ENCODE peak calls at places on chromosomes 7 and 10, in seven cellular contexts. F is prostate gland, P is H1, Y is mesendoderm, B is OCI-LY7, Q is Peyer's patch, V is kidney. T is an unnamed sample. For H3K4me1, the result is how much of the 10 kb centered on the place peaks cover.

GRCh38 chr10:113094114-113094486 is 144.1 kb downstream of the TCF7L2 start:
- DNase-seq in P (no peak), Q (no peak), F (no peak), V (no peak), B (peak), Y (no peak), T (peak)

GRCh38 chr10:72250666-72251065 is 23.1 kb upstream of the DDIT4 start:
- DNase-seq in V (peak), F (peak), Y (no peak), P (no peak), B (no peak), Q (peak), T (no peak)

GRCh38 chr7:41292457-41292856 is 410.4 kb downstream of the INHBA start:
- DNase-seq in Y (no peak), B (no peak), Q (no peak), P (no peak), V (no peak), F (no peak), T (no peak)

GRCh38 chr7:2510909-2511768 is 8.4 kb upstream of the LFNG start:
- DNase-seq in F (peak), V (no peak), Q (peak), Y (no peak), B (peak), P (no peak), T (peak)

GRCh38 chr7:95045236-95045923 is 138.0 kb downstream of the PPP1R9A start:
- DNase-seq in P (peak), F (no peak), Q (no peak), Y (peak), V (no peak), B (peak), T (no peak)

GRCh38 chr10:50293508-50294320 is 42.4 kb upstream of the ASAH2 start:
- DNase-seq in F (no peak), Y (no peak), B (no peak), V (no peak), P (no peak), Q (no peak), T (no peak)

GRCh38 chr7:106117767-106118544 is 5.8 kb upstream of the SYPL1 start:
- DNase-seq in Y (no peak), P (no peak), F (no peak), B (no peak), V (no peak), Q (no peak), T (no peak)

GRCh38 chr7:82179311-82179710 is 264.3 kb downstream of the CACNA2D1 start:
- DNase-seq in B (no peak), V (no peak), F (no peak), Q (no peak), Y (peak), P (no peak), T (no peak)

GRCh38 chr7:150937848-150938561 is 40.1 kb downstream of the KCNH2 start:
- DNase-seq in Q (peak), V (peak), Y (peak), P (no peak), B (no peak), F (no peak), T (peak)

GRCh38 chr7:155975490-155975889 is 163.2 kb upstream of the SHH start:
- DNase-seq in Q (peak), V (peak), P (no peak), B (no peak), F (no peak), Y (no peak), T (no peak)

GRCh38 chr10:59177031-59177861 is 803 bp downstream of the PHYHIPL start:
- DNase-seq in V (peak), B (no peak), P (no peak), F (peak), Q (peak), Y (peak), T (no peak)

GRCh38 chr7:45514944-45515343 is 59.2 kb upstream of the ADCY1 start:
- DNase-seq in V (no peak), Y (peak), F (no peak), P (no peak), Q (no peak), B (no peak), T (no peak)

GRCh38 chr10:24234784-24235183 is 25.8 kb downstream of the KIAA1217 start:
- DNase-seq in B (no peak), V (no peak), F (no peak), Q (no peak), P (no peak), Y (no peak), T (no peak)

GRCh38 chr7:121557034-121557892 is 161.2 kb upstream of the FAM3C start:
- DNase-seq in B (no peak), Y (no peak), P (no peak), F (no peak), Q (no peak), V (no peak), T (no peak)

GRCh38 chr7:44607141-44608068 is 978 bp downstream of the OGDH start:
- DNase-seq in Y (no peak), Q (no peak), P (no peak), F (no peak), B (no peak), V (no peak), T (no peak)

GRCh38 chr7:52500796-52501195 is 534.6 kb upstream of the POM121L12 start:
- DNase-seq in Q (no peak), P (no peak), B (no peak), F (no peak), V (no peak), Y (no peak), T (no peak)

DNA sequence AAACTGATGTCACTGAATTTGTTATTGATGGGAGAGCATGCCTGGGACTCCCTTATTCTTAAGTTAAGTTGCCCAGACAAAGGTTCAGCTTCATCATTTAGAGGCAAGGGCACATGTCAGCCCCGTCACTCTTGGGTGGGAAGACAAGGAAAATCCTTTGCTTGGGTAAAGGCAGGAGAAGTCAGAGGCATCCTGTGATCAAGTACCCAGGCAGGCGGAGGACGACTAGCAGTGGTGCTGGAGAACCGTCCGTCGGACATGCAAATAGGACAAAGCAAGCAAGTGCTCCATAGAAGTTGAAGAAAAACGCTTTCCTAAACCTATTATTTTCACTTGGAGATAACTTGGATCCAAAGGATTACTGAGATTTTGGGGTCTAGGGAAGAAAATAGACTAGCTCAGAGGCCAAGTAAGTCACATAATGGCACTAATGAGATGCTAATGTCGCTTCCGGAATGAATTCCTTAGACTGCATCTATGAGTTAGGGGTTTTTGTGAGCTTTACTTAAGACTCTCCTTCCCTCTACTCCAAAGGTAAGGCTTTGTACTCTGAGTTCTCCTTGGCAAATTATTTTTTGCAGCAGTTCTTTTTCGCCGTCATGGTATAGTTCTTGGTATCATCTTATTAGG is 143.8 kb upstream of the KLF14 start:
- DNase-seq in B (no peak), P (no peak), F (no peak), V (no peak), Q (no peak), Y (no peak), T (no peak)
- H3K4me1 ChIP-seq in B (under half), P (under half), F (under half), V (under half), Q (under half), Y (under half), T (under half)

GRCh38 chr10:125062244-125063208 is 97.8 kb downstream of the CTBP2 start:
- DNase-seq in Y (no peak), Q (no peak), F (no peak), P (no peak), B (no peak), V (peak), T (no peak)

GRCh38 chr10:125060851-125061556 is 99.4 kb downstream of the CTBP2 start:
- DNase-seq in F (peak), B (peak), Y (peak), Q (peak), P (peak), V (peak), T (peak)

GRCh38 chr10:125060038-125060437 is 100.3 kb downstream of the CTBP2 start:
- DNase-seq in Y (no peak), P (no peak), B (no peak), F (no peak), V (no peak), Q (no peak), T (no peak)

GRCh38 chr10:125061557-125062243 is 98.7 kb downstream of the CTBP2 start:
- DNase-seq in F (no peak), Y (no peak), V (peak), B (peak), Q (no peak), P (no peak), T (no peak)

DNA sequence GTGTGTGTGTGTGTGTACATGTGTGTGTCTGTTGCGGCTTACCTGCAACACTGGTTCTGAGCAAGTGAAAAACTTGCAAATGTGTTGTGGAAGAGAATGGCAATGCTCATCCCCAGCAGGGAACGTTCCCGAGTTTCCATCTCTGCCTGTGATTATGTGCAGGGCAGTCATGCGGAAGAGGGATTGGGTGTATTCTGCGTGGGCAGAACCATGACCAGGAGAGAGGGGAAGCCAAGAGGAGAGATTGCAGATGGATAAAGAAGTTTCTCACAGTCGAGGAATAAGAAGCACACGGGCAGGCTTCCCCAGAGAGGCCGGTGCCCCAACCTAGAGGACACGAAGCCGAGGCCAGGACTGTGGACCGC is 99.9 kb downstream of the CTBP2 start:
- DNase-seq in P (no peak), V (no peak), B (no peak), F (peak), Y (no peak), Q (no peak), T (no peak)
- H3K4me1 ChIP-seq in P (under half), V (half or more), B (half or more), F (half or more), Y (under half), Q (under half), T (under half)

GRCh38 chr10:6927001-6927400 is 346.9 kb upstream of the PRKCQ start:
- DNase-seq in F (no peak), Q (no peak), Y (no peak), B (no peak), P (no peak), V (no peak), T (no peak)

GRCh38 chr10:6929157-6929830 is 349.2 kb upstream of the PRKCQ start:
- DNase-seq in B (peak), Y (no peak), Q (no peak), V (no peak), F (no peak), P (no peak), T (peak)

GRCh38 chr10:6924166-6924565 is 344.1 kb upstream of the PRKCQ start:
- DNase-seq in P (no peak), F (no peak), Q (no peak), Y (no peak), B (no peak), V (no peak), T (no peak)

DNA sequence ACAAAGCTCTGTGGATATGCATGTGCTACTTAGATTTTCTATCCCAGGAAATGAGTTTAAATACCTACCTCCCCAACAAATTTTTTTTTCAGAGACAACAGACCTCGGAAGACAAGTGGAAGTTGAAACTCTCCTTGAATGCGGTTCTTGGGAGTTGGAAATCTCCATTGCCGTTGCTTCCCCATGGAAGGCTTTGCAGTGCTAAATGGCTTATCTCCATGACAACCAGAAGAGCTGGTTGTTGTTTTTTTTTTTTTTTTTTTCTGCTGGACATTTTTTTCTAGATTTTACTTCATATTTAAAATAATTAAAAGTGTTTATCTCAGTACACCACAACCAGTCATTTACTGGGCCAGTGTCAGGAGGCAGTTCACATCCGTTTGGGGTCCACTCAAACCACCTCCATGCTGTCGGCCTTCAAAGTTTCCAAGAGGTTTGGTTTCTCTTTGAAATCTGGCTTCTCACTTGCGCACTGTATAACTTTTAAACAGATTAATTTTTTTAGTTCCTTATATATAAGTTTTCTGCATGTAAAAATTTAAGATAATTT is 348.5 kb upstream of the PRKCQ start:
- DNase-seq in V (no peak), F (no peak), B (no peak), Y (peak), Q (no peak), P (no peak), T (no peak)
- H3K4me1 ChIP-seq in V (under half), F (under half), B (half or more), Y (under half), Q (under half), P (under half), T (half or more)

GRCh38 chr10:33276282-33276923 is 58.1 kb downstream of the NRP1 start:
- DNase-seq in B (no peak), P (no peak), F (no peak), Q (no peak), V (no peak), Y (no peak), T (no peak)

GRCh38 chr10:33280217-33280616 is 54.2 kb downstream of the NRP1 start:
- DNase-seq in F (no peak), Q (no peak), V (no peak), P (no peak), Y (no peak), B (no peak), T (no peak)

GRCh38 chr10:33279276-33279675 is 55.2 kb downstream of the NRP1 start:
- DNase-seq in B (no peak), Y (peak), V (no peak), F (no peak), Q (no peak), P (no peak), T (no peak)

GRCh38 chr10:33277135-33277536 is 57.3 kb downstream of the NRP1 start:
- DNase-seq in Q (peak), B (no peak), P (no peak), Y (no peak), V (peak), F (no peak), T (no peak)

GRCh38 chr10:33279791-33280190 is 54.7 kb downstream of the NRP1 start:
- DNase-seq in P (no peak), Q (no peak), B (no peak), V (no peak), Y (no peak), F (no peak), T (no peak)
- H3K4me1 ChIP-seq in P (under half), Q (under half), B (under half), V (under half), Y (under half), F (under half), T (under half)

DNA sequence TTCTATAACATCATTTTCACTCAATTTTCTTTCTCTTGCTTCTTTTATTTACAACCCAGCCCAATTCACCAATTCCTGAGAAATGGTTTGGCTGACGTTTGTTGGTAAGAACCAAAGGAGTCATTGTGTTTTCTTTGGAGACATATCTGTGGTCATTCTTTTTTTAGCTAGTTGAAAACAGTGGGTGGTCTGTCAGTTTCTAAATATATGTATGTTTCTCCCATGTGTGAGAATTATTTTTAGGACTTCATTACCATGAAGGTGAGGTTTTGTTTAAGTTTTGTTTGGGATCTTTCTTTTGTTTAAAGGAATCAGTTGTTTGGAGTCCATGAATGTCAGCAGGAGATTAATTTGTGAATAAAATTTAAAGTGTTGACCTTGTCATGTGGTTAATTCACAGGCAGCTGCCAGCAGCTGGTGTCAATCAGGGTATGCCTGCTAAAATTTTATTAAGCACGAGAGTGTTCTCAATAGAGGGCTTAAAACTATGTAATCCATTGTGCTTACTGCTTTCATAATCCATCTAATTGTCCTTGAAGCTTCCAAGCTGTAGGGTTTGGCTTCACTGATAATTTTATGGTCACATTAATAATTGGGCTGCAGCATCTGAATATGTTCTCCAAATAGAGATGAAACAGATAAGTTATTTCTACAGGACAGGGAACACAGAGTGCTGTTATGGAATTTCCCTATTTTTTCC is 38.7 kb downstream of the INSYN2A start:
- DNase-seq in P (no peak), V (no peak), Y (no peak), Q (no peak), F (no peak), B (no peak), T (no peak)
- H3K4me1 ChIP-seq in P (under half), V (under half), Y (under half), Q (under half), F (under half), B (under half), T (under half)

GRCh38 chr10:95475827-95476481 is 85.2 kb downstream of the SORBS1 start:
- DNase-seq in Y (no peak), F (no peak), B (no peak), V (no peak), P (no peak), Q (peak), T (no peak)
- H3K4me1 ChIP-seq in Y (under half), F (under half), B (under half), V (under half), P (under half), Q (under half), T (under half)

DNA sequence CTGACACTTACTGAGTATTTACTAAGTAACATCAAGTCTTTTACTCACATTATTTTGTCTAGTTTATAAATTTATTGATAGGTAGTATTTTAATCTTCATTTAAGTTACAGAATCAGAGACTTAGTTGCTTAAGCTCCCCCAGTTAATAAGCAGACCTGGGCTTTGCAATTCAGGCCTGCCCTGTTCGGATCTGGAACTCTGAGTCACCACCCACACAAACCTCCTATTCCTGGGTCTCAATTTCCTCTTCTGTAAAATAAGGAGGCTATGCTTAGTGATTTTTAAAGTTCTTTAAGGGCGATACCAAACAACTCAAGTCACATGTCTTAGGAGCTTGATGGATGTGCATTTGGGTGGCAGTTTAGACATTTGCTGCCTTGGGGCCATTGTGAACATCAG is 3.5 kb upstream of the MGAM start:
- DNase-seq in Q (no peak), B (no peak), F (no peak), Y (no peak), V (no peak), P (no peak), T (no peak)
- H3K4me1 ChIP-seq in Q (under half), B (under half), F (under half), Y (under half), V (under half), P (under half), T (under half)

GRCh38 chr7:27873981-27874957 is 134.3 kb downstream of the TAX1BP1 start:
- DNase-seq in P (no peak), F (no peak), V (peak), Y (no peak), Q (peak), B (no peak), T (no peak)

GRCh38 chr7:27873006-27873295 is 133.0 kb downstream of the TAX1BP1 start:
- DNase-seq in Y (no peak), F (no peak), V (no peak), Q (no peak), P (no peak), B (no peak), T (no peak)

GRCh38 chr7:27871086-27871485 is 131.1 kb downstream of the TAX1BP1 start:
- DNase-seq in B (no peak), V (no peak), P (no peak), Y (no peak), F (no peak), Q (no peak), T (no peak)

GRCh38 chr7:27870595-27870994 is 130.6 kb downstream of the TAX1BP1 start:
- DNase-seq in F (no peak), V (no peak), Q (no peak), P (no peak), B (no peak), Y (no peak), T (no peak)

GRCh38 chr7:27872281-27873005 is 132.5 kb downstream of the TAX1BP1 start:
- DNase-seq in Y (no peak), F (no peak), V (no peak), P (no peak), B (no peak), Q (no peak), T (no peak)
- H3K4me1 ChIP-seq in Y (under half), F (under half), V (under half), P (under half), B (under half), Q (under half), T (under half)

GRCh38 chr10:101063162-101063525 is 1.4 kb downstream of the KAZALD1 start:
- DNase-seq in V (no peak), Q (no peak), P (no peak), B (peak), F (no peak), Y (no peak), T (no peak)

GRCh38 chr10:101063548-101064414 is 2.0 kb downstream of the KAZALD1 start:
- DNase-seq in Y (peak), P (no peak), V (no peak), F (no peak), B (peak), Q (no peak), T (no peak)

GRCh38 chr10:101060951-101061813 is 607 bp upstream of the KAZALD1 start:
- DNase-seq in Y (peak), B (peak), Q (peak), P (peak), F (peak), V (peak), T (peak)

GRCh38 chr10:101061814-101062230 is at the start of gene KAZALD1:
- DNase-seq in B (peak), Y (no peak), P (peak), Q (no peak), F (no peak), V (no peak), T (no peak)

GRCh38 chr10:101062231-101063161 is 707 bp downstream of the KAZALD1 start:
- DNase-seq in F (peak), Q (peak), Y (peak), V (peak), P (peak), B (peak), T (peak)
- H3K4me1 ChIP-seq in F (under half), Q (under half), Y (under half), V (under half), P (under half), B (half or more), T (under half)

GRCh38 chr7:125678771-125679170 is 749.1 kb upstream of the POT1 start:
- DNase-seq in F (no peak), V (no peak), B (no peak), P (no peak), Y (no peak), Q (no peak), T (no peak)
- H3K4me1 ChIP-seq in F (under half), V (under half), B (under half), P (under half), Y (under half), Q (under half), T (under half)

T was measured in CD4-positive, alpha-beta memory T cell.